ENCODE peak calls at places on chromosome 3, in six cellular contexts. One of them, this sample, is unnamed.

GRCh38 chr3:37631686-37632085 is 230.0 kb upstream of the CTDSPL start:
- DNase-seq in hepatocyte: no peak
- DNase-seq in astrocyte of the spinal cord: no peak
- DNase-seq in NCI-H2081: no peak
- DNase-seq in cerebellum: no peak
- DNase-seq in posterior cingulate gyrus: no peak
- DNase-seq in this sample: no peak

GRCh38 chr3:134623615-134624245 is 27.1 kb downstream of the KY start:
- DNase-seq in astrocyte of the spinal cord: no peak
- DNase-seq in posterior cingulate gyrus: no peak
- DNase-seq in NCI-H2081: no peak
- DNase-seq in cerebellum: no peak
- DNase-seq in hepatocyte: no peak
- DNase-seq in this sample: no peak

GRCh38 chr3:58999134-58999778 is 50.6 kb downstream of the CFAP20DC start:
- DNase-seq in astrocyte of the spinal cord: no peak
- DNase-seq in cerebellum: no peak
- DNase-seq in posterior cingulate gyrus: no peak
- DNase-seq in NCI-H2081: no peak
- DNase-seq in hepatocyte: peak
- DNase-seq in this sample: no peak

GRCh38 chr3:30353711-30354467 is 252.5 kb upstream of the TGFBR2 start:
- DNase-seq in hepatocyte: no peak
- DNase-seq in astrocyte of the spinal cord: no peak
- DNase-seq in NCI-H2081: no peak
- DNase-seq in posterior cingulate gyrus: no peak
- DNase-seq in cerebellum: no peak
- DNase-seq in this sample: no peak

GRCh38 chr3:161247049-161247448 is 25.9 kb downstream of the NMD3 start:
- DNase-seq in hepatocyte: no peak
- DNase-seq in posterior cingulate gyrus: no peak
- DNase-seq in astrocyte of the spinal cord: no peak
- DNase-seq in cerebellum: no peak
- DNase-seq in NCI-H2081: no peak
- DNase-seq in this sample: no peak

GRCh38 chr3:190258634-190259033 is 63.6 kb downstream of the CLDN1 start:
- DNase-seq in astrocyte of the spinal cord: peak
- DNase-seq in cerebellum: no peak
- DNase-seq in posterior cingulate gyrus: peak
- DNase-seq in hepatocyte: no peak
- DNase-seq in NCI-H2081: no peak
- DNase-seq in this sample: no peak

GRCh38 chr3:14301558-14301957 is 100.8 kb upstream of the SLC6A6 start:
- DNase-seq in cerebellum: no peak
- DNase-seq in NCI-H2081: no peak
- DNase-seq in hepatocyte: peak
- DNase-seq in posterior cingulate gyrus: no peak
- DNase-seq in astrocyte of the spinal cord: no peak
- DNase-seq in this sample: no peak

GRCh38 chr3:158488670-158489069 is 82.3 kb upstream of the MLF1 start:
- DNase-seq in posterior cingulate gyrus: no peak
- DNase-seq in hepatocyte: no peak
- DNase-seq in astrocyte of the spinal cord: no peak
- DNase-seq in cerebellum: no peak
- DNase-seq in NCI-H2081: no peak
- DNase-seq in this sample: no peak

GRCh38 chr3:187293977-187294376 is 2.4 kb upstream of the MASP1 start:
- DNase-seq in cerebellum: no peak
- DNase-seq in posterior cingulate gyrus: no peak
- DNase-seq in hepatocyte: no peak
- DNase-seq in NCI-H2081: no peak
- DNase-seq in astrocyte of the spinal cord: no peak
- DNase-seq in this sample: no peak